ENCODE peak calls at places on chromosomes 6 and 20, in four cellular contexts. A, H, C and T are unnamed samples.
A peak's percentile ranks its signal among the peaks of the same experiment; 100 is the strongest.

GRCh38 chr6:8069887-8070286 is 5.7 kb upstream of the BLOC1S5 start:
- DNase-seq in A (no peak), H (no peak), C (no peak), T (no peak)

GRCh38 chr20:1335961-1336698 is 7.2 kb upstream of the SDCBP2 start:
- DNase-seq in A (no peak), H (no peak), C (no peak), T (no peak)

GRCh38 chr6:118791499-118791898 is 102.5 kb upstream of the ASF1A start:
- DNase-seq in A (no peak), H (no peak), C (no peak), T (no peak)

GRCh38 chr6:116390571-116390970 is 19.8 kb downstream of the DSE start:
- DNase-seq in A (no peak), H (no peak), C (no peak), T (no peak)

GRCh38 chr20:57079016-57080005 is 187.1 kb downstream of the BMP7 start:
- DNase-seq in A (no peak), H (no peak), C (no peak), T (no peak)

GRCh38 chr20:856361-856775 is 22.9 kb downstream of the FAM110A start:
- DNase-seq in A (peak; percentile 49), H (no peak), C (no peak), T (no peak)

GRCh38 chr6:82878812-82879211 is 186.8 kb downstream of the UBE3D start:
- DNase-seq in A (peak; percentile 36), H (no peak), C (no peak), T (no peak)

GRCh38 chr6:97014595-97014994 is 90.1 kb downstream of the KLHL32 start:
- DNase-seq in A (no peak), H (no peak), C (no peak), T (no peak)

GRCh38 chr6:140230282-140230681 is 855.8 kb upstream of the CITED2 start:
- DNase-seq in A (no peak), H (no peak), C (no peak), T (no peak)

GRCh38 chr6:57180596-57180995 is 8.5 kb downstream of the BAG2 start:
- DNase-seq in A (no peak), H (no peak), C (no peak), T (no peak)

GRCh38 chr20:50192364-50193168 is 1.9 kb downstream of the CEBPB start:
- DNase-seq in A (no peak), H (peak; percentile 89), C (peak; percentile 72), T (no peak)

GRCh38 chr6:228881-229651 is 63.2 kb upstream of the DUSP22 start:
- DNase-seq in A (no peak), H (no peak), C (no peak), T (no peak)

GRCh38 chr6:41650120-41650519 is 11.9 kb downstream of the MDFI start:
- DNase-seq in A (no peak), H (no peak), C (no peak), T (no peak)

GRCh38 chr20:19785173-19785799 is 27.2 kb downstream of the RIN2 start:
- DNase-seq in A (no peak), H (no peak), C (no peak), T (no peak)

GRCh38 chr20:3312940-3313656 is 74.1 kb upstream of the SLC4A11 start:
- DNase-seq in A (no peak), H (no peak), C (no peak), T (no peak)

GRCh38 chr20:18252597-18253451 is 35.5 kb upstream of the ZNF133 start:
- DNase-seq in A (no peak), H (no peak), C (no peak), T (no peak)

GRCh38 chr6:48916523-48917050 is 546.5 kb downstream of the MMUT start:
- DNase-seq in A (no peak), H (no peak), C (no peak), T (no peak)

GRCh38 chr6:130967502-130968469 is 95.3 kb downstream of the EPB41L2 start:
- DNase-seq in A (no peak), H (no peak), C (no peak), T (no peak)

GRCh38 chr6:160337301-160337700 is 10.9 kb upstream of the SLC22A3 start:
- DNase-seq in A (no peak), H (no peak), C (no peak), T (no peak)

GRCh38 chr20:44471481-44471882 is 4.2 kb upstream of the TTPAL start:
- DNase-seq in A (no peak), H (no peak), C (no peak), T (no peak)
- TF ChIP-seq CTCF in A (peak; percentile 46), H (peak; percentile 13), C (no peak), T (peak; percentile 49)

GRCh38 chr20:39829255-39829654 is 859.8 kb downstream of the MAFB start:
- DNase-seq in A (no peak), H (no peak), C (no peak), T (no peak)
- TF ChIP-seq CTCF in A (peak; percentile 48), H (peak; percentile 43), C (no peak), T (peak; percentile 70)

GRCh38 chr6:28980797-28981390 is 24.2 kb downstream of the ZNF311 start:
- DNase-seq in A (no peak), H (peak; percentile 30), C (no peak), T (no peak)

GRCh38 chr6:28981391-28981832 is 23.7 kb downstream of the ZNF311 start:
- DNase-seq in A (no peak), H (peak; percentile 50), C (peak; percentile 70), T (no peak)

GRCh38 chr6:28981833-28982475 is 23.2 kb downstream of the ZNF311 start:
- DNase-seq in A (peak; percentile 83), H (peak; percentile 68), C (peak; percentile 68), T (peak; percentile 79)

GRCh38 chr6:28983838-28984237 is 21.3 kb downstream of the ZNF311 start:
- DNase-seq in A (no peak), H (no peak), C (no peak), T (no peak)

GRCh38 chr6:28982476-28983266 is 22.4 kb downstream of the ZNF311 start:
- DNase-seq in A (no peak), H (no peak), C (no peak), T (no peak)
- TF ChIP-seq CTCF in A (no peak), H (no peak), C (no peak), T (peak; percentile 53)

GRCh38 chr6:127608554-127609270 is 31.7 kb downstream of the C6orf58 start:
- DNase-seq in A (no peak), H (no peak), C (no peak), T (no peak)

DNA sequence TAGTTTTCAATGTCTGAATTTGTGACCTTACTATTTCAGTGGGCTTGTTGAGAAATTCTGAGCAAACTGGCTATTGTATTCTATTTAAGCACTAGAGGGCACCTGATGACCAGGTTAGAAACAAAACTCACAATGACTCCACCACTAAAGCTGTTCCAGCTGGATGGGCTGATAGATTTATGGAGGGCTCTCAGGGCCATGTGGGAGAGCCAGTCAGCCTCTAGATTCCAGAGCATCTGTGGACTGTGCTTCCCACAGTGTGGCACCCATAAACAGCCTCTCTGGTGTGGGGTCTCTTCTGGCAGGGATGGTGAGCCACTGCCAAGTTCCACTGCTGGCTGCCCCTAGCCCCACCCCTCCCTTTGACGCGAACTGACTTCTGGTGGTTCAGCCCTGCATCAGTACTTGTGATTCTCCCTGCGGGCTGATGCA is 29.2 kb downstream of the C6orf58 start:
- DNase-seq in A (peak; percentile 11), H (no peak), C (no peak), T (no peak)
- TF ChIP-seq CTCF in A (peak; percentile 23), H (no peak), C (no peak), T (peak; percentile 55)

GRCh38 chr6:137799950-137800568 is 67.0 kb upstream of the TNFAIP3 start:
- DNase-seq in A (peak; percentile 25), H (peak; percentile 17), C (no peak), T (no peak)
- TF ChIP-seq CTCF in A (peak; percentile 61), H (peak; percentile 47), C (peak; percentile 76), T (peak; percentile 63)

DNA sequence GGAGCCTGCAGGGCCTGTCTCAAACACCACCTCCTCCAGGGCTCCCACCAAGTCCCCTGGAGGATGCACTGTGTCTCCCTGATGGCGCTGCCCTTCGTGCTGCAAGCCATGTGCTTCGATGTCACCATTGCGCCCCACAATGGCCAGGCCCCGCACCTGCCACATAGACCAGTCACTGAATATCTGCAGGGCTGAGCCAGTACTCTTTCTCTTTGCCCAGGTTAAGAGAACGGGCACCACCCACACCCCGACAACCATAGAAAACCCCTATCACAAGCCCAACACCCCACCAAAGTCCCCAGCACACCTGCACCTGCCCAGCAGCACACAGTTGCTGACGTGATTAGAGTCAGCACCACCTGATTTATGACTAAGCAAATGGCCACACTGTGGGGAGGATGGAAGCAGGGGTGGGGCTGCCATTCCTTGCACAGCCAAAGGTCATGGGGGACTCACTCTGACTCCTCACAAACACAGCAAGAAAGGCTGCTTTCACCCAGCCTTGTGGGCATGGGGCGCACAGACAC is 104.3 kb downstream of the SLC23A2 start:
- DNase-seq in A (no peak), H (no peak), C (no peak), T (no peak)
- TF ChIP-seq CTCF in A (no peak), H (no peak), C (no peak), T (no peak)

GRCh38 chr6:150076196-150076893 is 7.4 kb upstream of the ULBP3 start:
- DNase-seq in A (no peak), H (no peak), C (no peak), T (no peak)
- TF ChIP-seq CTCF in A (no peak), H (no peak), C (no peak), T (peak; percentile 58)

DNA sequence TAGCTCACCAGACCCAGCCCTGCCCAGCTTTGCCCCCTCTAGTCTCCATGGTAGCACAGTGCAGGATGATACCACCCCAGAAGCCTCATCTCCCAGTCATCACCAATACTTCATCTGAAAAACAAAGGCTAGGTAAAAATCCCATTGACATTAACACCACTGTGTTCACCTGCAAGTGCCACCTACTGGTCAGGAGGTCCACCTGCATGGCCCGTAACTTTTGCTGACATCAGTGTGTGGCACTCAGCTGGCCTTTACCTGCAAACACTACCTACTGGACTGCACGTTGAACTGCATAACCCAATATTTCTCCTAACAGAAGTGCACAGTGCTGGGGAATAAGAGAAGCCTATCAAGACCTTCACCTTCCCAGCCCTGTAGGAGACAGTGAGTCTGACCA is 234.7 kb upstream of the ADGRB3 start:
- DNase-seq in A (no peak), H (no peak), C (no peak), T (no peak)
- TF ChIP-seq CTCF in A (no peak), H (no peak), C (no peak), T (no peak)

DNA sequence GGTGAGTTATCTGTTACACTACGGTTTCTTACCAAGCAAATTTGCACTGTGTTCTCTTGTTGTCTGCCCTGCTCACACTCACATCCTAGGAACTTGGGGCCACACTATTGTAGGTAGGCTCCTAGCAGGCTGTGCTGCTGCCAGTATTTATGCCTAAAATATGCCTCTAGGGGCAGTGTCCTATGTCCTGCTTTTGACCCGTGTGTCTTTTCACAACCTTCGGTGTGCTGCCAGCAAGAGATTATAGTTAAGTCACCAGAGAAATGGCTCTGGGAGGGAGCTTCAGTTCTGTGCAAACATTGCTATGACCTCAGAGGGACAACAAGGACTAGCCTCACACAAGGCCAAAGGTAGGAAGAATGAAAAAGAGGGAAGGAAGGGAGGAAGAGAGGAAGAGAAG is 8.9 kb upstream of the TAAR5 start:
- DNase-seq in A (no peak), H (no peak), C (no peak), T (no peak)
- TF ChIP-seq CTCF in A (peak; percentile 41), H (no peak), C (peak; percentile 13), T (peak; percentile 69)